ENCODE peak calls at places on chromosomes 6 and 20, in five cellular contexts. X is hepatocyte, L is ascending aorta, U is astrocyte of the spinal cord, C is fibroblast of mammary gland. A is an unnamed sample.
A peak's percentile ranks its signal among the peaks of the same experiment; 100 is the strongest.

GRCh38 chr6:46410330-46410953 is 80.8 kb downstream of the RCAN2 start:
- DNase-seq in X (peak; percentile 49), L (no peak), U (peak; percentile 47), C (peak; percentile 61), A (peak; percentile 74)

GRCh38 chr20:4156411-4156810 is 141.1 kb upstream of the RNF24 start:
- DNase-seq in X (no peak), L (no peak), U (no peak), C (no peak), A (no peak)

GRCh38 chr6:168968228-168968627 is 285.4 kb downstream of the THBS2 start:
- DNase-seq in X (peak; percentile 29), L (no peak), U (peak; percentile 90), C (peak; percentile 100), A (peak; percentile 89)

GRCh38 chr6:85404497-85405174 is 45.2 kb upstream of the NT5E start:
- DNase-seq in X (peak; percentile 43), L (no peak), U (peak; percentile 95), C (peak; percentile 96), A (peak; percentile 98)

GRCh38 chr6:64553414-64553813 is 917.8 kb downstream of the PHF3 start:
- DNase-seq in X (no peak), L (no peak), U (no peak), C (no peak), A (no peak)

GRCh38 chr6:1122083-1122482 is 189.8 kb upstream of the FOXQ1 start:
- DNase-seq in X (no peak), L (no peak), U (no peak), C (no peak), A (no peak)

GRCh38 chr6:153312633-153313032 is 181.6 kb upstream of the RGS17 start:
- DNase-seq in X (peak; percentile 52), L (no peak), U (peak; percentile 75), C (peak; percentile 73), A (peak; percentile 78)

GRCh38 chr6:9224539-9224938 is 789.2 kb upstream of the SLC35B3 start:
- DNase-seq in X (no peak), L (no peak), U (no peak), C (no peak), A (no peak)

GRCh38 chr6:57013501-57013900 is 33.0 kb upstream of the KIAA1586 start:
- DNase-seq in X (peak; percentile 13), L (no peak), U (peak; percentile 62), C (peak; percentile 90), A (peak; percentile 64)

GRCh38 chr6:38955876-38956275 is 92.7 kb upstream of the GLP1R start:
- DNase-seq in X (no peak), L (no peak), U (no peak), C (no peak), A (no peak)

GRCh38 chr6:72533601-72534000 is 88.3 kb upstream of the KCNQ5 start:
- DNase-seq in X (no peak), L (no peak), U (no peak), C (no peak), A (no peak)

GRCh38 chr20:22374678-22375590 is 209.4 kb downstream of the FOXA2 start:
- DNase-seq in X (no peak), L (no peak), U (peak; percentile 57), C (peak; percentile 61), A (peak; percentile 55)

GRCh38 chr6:96899019-96899418 is 1.3 kb upstream of the NDUFAF4 start:
- DNase-seq in X (peak; percentile 63), L (no peak), U (peak; percentile 66), C (peak; percentile 68), A (peak; percentile 74)

GRCh38 chr6:113356139-113356538 is 501.0 kb upstream of the MARCKS start:
- DNase-seq in X (peak; percentile 61), L (no peak), U (no peak), C (no peak), A (no peak)

GRCh38 chr6:148954934-148955915 is 208.4 kb downstream of the UST start:
- DNase-seq in X (peak; percentile 44), L (no peak), U (no peak), C (peak; percentile 44), A (peak; percentile 57)

GRCh38 chr6:15748341-15748740 is 85.5 kb upstream of the DTNBP1 start:
- DNase-seq in X (no peak), L (no peak), U (no peak), C (no peak), A (no peak)

GRCh38 chr6:90294989-90295853 is 1.4 kb downstream of the BACH2 start:
- DNase-seq in X (peak; percentile 68), L (no peak), U (peak; percentile 53), C (peak; percentile 28), A (peak; percentile 16)

GRCh38 chr20:33884633-33885032 is 73.5 kb downstream of the CHMP4B start:
- DNase-seq in X (no peak), L (no peak), U (no peak), C (no peak), A (no peak)

GRCh38 chr20:33880396-33880795 is 69.2 kb downstream of the CHMP4B start:
- DNase-seq in X (no peak), L (no peak), U (no peak), C (no peak), A (no peak)

GRCh38 chr20:33883164-33883563 is 72.0 kb downstream of the CHMP4B start:
- DNase-seq in X (no peak), L (no peak), U (no peak), C (no peak), A (no peak)

GRCh38 chr20:33882481-33882880 is 71.3 kb downstream of the CHMP4B start:
- DNase-seq in X (no peak), L (no peak), U (no peak), C (no peak), A (no peak)

GRCh38 chr20:33882018-33882417 is 70.9 kb downstream of the CHMP4B start:
- DNase-seq in X (no peak), L (no peak), U (no peak), C (no peak), A (no peak)
- H3K4me3 ChIP-seq in X (no peak overlapping the region), L (no peak overlapping the region), U (no peak overlapping the region), C (no peak overlapping the region), A (no peak overlapping the region)

GRCh38 chr6:6052216-6052615 is 45.5 kb upstream of the NRN1 start:
- DNase-seq in X (no peak), L (no peak), U (no peak), C (no peak), A (no peak)

GRCh38 chr6:6058054-6058444 is 51.3 kb upstream of the NRN1 start:
- DNase-seq in X (no peak), L (no peak), U (no peak), C (no peak), A (no peak)

GRCh38 chr6:6057442-6058053 is 50.8 kb upstream of the NRN1 start:
- DNase-seq in X (peak; percentile 69), L (no peak), U (peak; percentile 40), C (peak; percentile 67), A (peak; percentile 30)
- TF ChIP-seq CTCF in X (peak; percentile 75), L (no peak), U (peak; percentile 56), C (peak; percentile 69), A (peak; percentile 16)

GRCh38 chr20:47411161-47411560 is 54.7 kb upstream of the ZMYND8 start:
- DNase-seq in X (no peak), L (no peak), U (no peak), C (no peak), A (no peak)

GRCh38 chr20:47406849-47407682 is 50.6 kb upstream of the ZMYND8 start:
- DNase-seq in X (no peak), L (no peak), U (no peak), C (peak; percentile 41), A (peak; percentile 41)

GRCh38 chr20:47400685-47401084 is 44.2 kb upstream of the ZMYND8 start:
- DNase-seq in X (no peak), L (no peak), U (no peak), C (no peak), A (no peak)

GRCh38 chr20:47405775-47406325 is 49.4 kb upstream of the ZMYND8 start:
- DNase-seq in X (no peak), L (no peak), U (no peak), C (no peak), A (no peak)
- H3K4me3 ChIP-seq in X (no peak overlapping the region), L (no peak overlapping the region), U (no peak overlapping the region), C (no peak overlapping the region), A (no peak overlapping the region)

DNA sequence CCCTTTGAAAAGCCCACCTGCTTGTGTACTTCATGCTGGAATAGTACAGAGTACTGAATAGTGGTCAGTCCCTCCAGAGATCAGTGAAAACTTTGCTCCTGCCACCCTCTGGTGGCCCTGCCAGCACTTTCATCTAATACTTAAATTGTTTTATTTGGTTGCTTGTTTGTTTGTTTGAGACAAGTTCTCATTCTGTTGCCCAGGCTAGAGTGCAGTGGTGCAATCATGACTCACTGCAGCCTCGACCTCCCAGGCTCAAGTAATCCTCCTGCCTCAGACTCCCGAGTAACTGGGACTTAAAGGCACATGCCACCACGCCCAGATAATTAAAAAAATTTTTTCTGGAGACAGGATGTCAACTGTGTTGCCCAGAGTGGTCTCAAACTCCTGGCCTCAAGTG is 9.1 kb downstream of the FAM83D start:
- DNase-seq in X (no peak), L (no peak), U (peak; percentile 4), C (peak; percentile 44), A (peak; percentile 56)
- TF ChIP-seq CTCF in X (peak; percentile 18), L (no peak), U (peak; percentile 10), C (peak; percentile 28), A (peak; percentile 30)

GRCh38 chr6:43907789-43908472 is 137.9 kb downstream of the VEGFA start:
- DNase-seq in X (no peak), L (no peak), U (no peak), C (no peak), A (no peak)

GRCh38 chr6:43903739-43904290 is 133.8 kb downstream of the VEGFA start:
- DNase-seq in X (no peak), L (no peak), U (no peak), C (no peak), A (no peak)

GRCh38 chr6:43901330-43902230 is 131.6 kb downstream of the VEGFA start:
- DNase-seq in X (no peak), L (no peak), U (no peak), C (peak; percentile 49), A (no peak)

GRCh38 chr6:43907312-43907711 is 137.3 kb downstream of the VEGFA start:
- DNase-seq in X (no peak), L (no peak), U (no peak), C (no peak), A (no peak)

GRCh38 chr6:43904311-43905123 is 134.5 kb downstream of the VEGFA start:
- DNase-seq in X (no peak), L (no peak), U (no peak), C (no peak), A (peak; percentile 47)
- H3K4me3 ChIP-seq in X (no peak overlapping the region), L (no peak overlapping the region), U (no peak overlapping the region), C (no peak overlapping the region), A (no peak overlapping the region)

GRCh38 chr20:48706710-48707339 is 121.0 kb downstream of the PREX1 start:
- DNase-seq in X (no peak), L (no peak), U (no peak), C (no peak), A (no peak)
- TF ChIP-seq CTCF in X (no peak), L (no peak), U (no peak), C (no peak), A (peak; percentile 6)